ENCODE peak calls at places on chromosomes 12 and 14, in eight cellular contexts. C is coronary artery, O is transverse colon, T is bronchial epithelial cell, P is cardiac fibroblast, L is natural killer cell, J is sigmoid colon, I is fibroblast of lung. N is an unnamed sample.

GRCh38 chr12:3252416-3252815 is 175.2 kb downstream of the TSPAN9 start:
- DNase-seq in C (peak), O (peak), T (no peak), P (peak), L (no peak), J (peak), I (peak), N (no peak)

GRCh38 chr12:76137611-76138010 is 53.1 kb upstream of the NAP1L1 start:
- DNase-seq in C (no peak), O (no peak), T (no peak), P (peak), L (no peak), J (no peak), I (no peak), N (no peak)

GRCh38 chr12:108302471-108303311 is 36.4 kb downstream of the CMKLR1 start:
- DNase-seq in C (peak), O (peak), T (no peak), P (peak), L (no peak), J (peak), I (peak), N (no peak)

GRCh38 chr12:46224401-46224800 is 44.4 kb downstream of the SLC38A1 start:
- DNase-seq in C (no peak), O (peak), T (no peak), P (peak), L (no peak), J (peak), I (peak), N (no peak)

GRCh38 chr12:66697404-66697803 is 18.5 kb upstream of the GRIP1 start:
- DNase-seq in C (no peak), O (no peak), T (no peak), P (no peak), L (no peak), J (no peak), I (no peak), N (no peak)

GRCh38 chr12:93879476-93880376 is 202.6 kb downstream of the CRADD start:
- DNase-seq in C (no peak), O (no peak), T (no peak), P (peak), L (no peak), J (no peak), I (peak), N (no peak)

GRCh38 chr12:6943387-6943718 is 263 bp upstream of the RNU7-1 start:
- DNase-seq in C (peak), O (peak), T (peak), P (peak), L (peak), J (peak), I (peak), N (no peak)

GRCh38 chr14:101507306-101508150 is 53.8 kb upstream of the DIO3 start:
- DNase-seq in C (peak), O (peak), T (no peak), P (no peak), L (no peak), J (peak), I (no peak), N (no peak)

GRCh38 chr12:6767592-6768384 is 1.6 kb downstream of the PTMS start:
- DNase-seq in C (no peak), O (no peak), T (no peak), P (peak), L (no peak), J (no peak), I (no peak), N (no peak)

GRCh38 chr14:71629765-71630502 is 302.3 kb upstream of the RGS6 start:
- DNase-seq in C (no peak), O (no peak), T (no peak), P (no peak), L (no peak), J (no peak), I (no peak), N (no peak)

GRCh38 chr14:59389936-59390335 is 75.2 kb downstream of the GPR135 start:
- DNase-seq in C (no peak), O (no peak), T (peak), P (no peak), L (no peak), J (no peak), I (no peak), N (no peak)

GRCh38 chr14:53951661-53952265 is 4.9 kb downstream of the BMP4 start:
- DNase-seq in C (no peak), O (no peak), T (no peak), P (no peak), L (no peak), J (no peak), I (peak), N (no peak)

GRCh38 chr12:14416658-14417057 is 51.2 kb downstream of the ATF7IP start:
- DNase-seq in C (no peak), O (no peak), T (peak), P (peak), L (no peak), J (no peak), I (peak), N (no peak)

GRCh38 chr14:24436355-24437019 is 6.1 kb downstream of the SDR39U1 start:
- DNase-seq in C (no peak), O (no peak), T (peak), P (peak), L (no peak), J (peak), I (peak), N (no peak)

GRCh38 chr12:120367252-120367923 is 1.6 kb downstream of the MSI1 start:
- DNase-seq in C (no peak), O (peak), T (no peak), P (no peak), L (no peak), J (no peak), I (no peak), N (no peak)
- TF ChIP-seq CTCF in C (no peak), O (no peak), T (peak), P (peak), L (no peak), J (no peak), I (peak), N (peak)

GRCh38 chr12:26853303-26854027 is 20.5 kb upstream of the ITPR2 start:
- DNase-seq in C (no peak), O (peak), T (peak), P (peak), L (peak), J (peak), I (peak), N (no peak)
- TF ChIP-seq CTCF in C (peak), O (peak), T (peak), P (peak), L (peak), J (peak), I (peak), N (peak)

DNA sequence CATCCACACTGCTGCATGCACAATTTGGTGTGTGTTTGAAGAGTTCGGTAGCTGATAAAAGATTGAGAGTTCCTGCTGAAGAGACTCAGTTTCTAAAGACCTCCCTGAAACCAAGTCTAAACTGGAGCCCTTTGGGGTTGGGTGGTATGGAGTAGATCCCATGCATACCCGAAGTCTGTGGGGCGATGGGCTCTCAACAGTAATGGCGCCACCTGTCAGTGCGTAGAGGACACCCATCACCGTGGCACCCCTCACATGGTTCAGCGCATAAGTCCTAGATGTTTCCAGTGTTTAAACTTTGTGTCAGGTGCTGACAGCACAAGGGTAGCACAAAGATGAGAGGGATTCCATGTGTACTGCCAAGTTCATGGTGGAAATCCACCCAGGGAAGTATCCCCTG is 85.9 kb downstream of the ESR2 start:
- DNase-seq in C (no peak), O (no peak), T (no peak), P (no peak), L (no peak), J (no peak), I (no peak), N (no peak)
- TF ChIP-seq CTCF in C (no peak), O (no peak), T (no peak), P (no peak), L (no peak), J (no peak), I (no peak), N (no peak)

GRCh38 chr12:42854826-42855225 is 265.3 kb upstream of the PRICKLE1 start:
- DNase-seq in C (no peak), O (no peak), T (no peak), P (no peak), L (no peak), J (no peak), I (no peak), N (no peak)
- TF ChIP-seq CTCF in C (no peak), O (no peak), T (no peak), P (no peak), L (no peak), J (no peak), I (no peak), N (no peak)

DNA sequence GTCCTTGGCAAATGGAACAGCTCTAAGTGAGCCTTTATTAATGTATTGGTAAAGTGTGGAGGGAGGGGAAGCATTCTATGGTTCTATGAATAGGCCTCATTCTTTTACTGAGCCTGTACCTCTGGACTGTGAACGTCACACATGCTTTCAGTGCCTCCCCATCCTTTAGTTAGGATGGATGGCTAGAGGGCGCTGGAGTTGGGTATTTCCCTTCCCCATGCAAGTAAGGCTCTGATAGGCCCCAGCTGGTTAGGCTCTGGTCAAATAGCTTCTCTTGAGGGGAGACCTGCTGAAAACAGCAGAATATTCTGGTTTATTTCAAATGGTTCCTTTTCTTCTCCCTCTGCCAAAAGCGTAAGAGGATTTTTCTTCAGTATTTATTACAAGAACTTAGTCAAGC is 860.9 kb upstream of the MDGA2 start:
- DNase-seq in C (no peak), O (no peak), T (no peak), P (no peak), L (no peak), J (no peak), I (no peak), N (no peak)
- TF ChIP-seq CTCF in C (no peak), O (no peak), T (no peak), P (no peak), L (no peak), J (no peak), I (no peak), N (no peak)

DNA sequence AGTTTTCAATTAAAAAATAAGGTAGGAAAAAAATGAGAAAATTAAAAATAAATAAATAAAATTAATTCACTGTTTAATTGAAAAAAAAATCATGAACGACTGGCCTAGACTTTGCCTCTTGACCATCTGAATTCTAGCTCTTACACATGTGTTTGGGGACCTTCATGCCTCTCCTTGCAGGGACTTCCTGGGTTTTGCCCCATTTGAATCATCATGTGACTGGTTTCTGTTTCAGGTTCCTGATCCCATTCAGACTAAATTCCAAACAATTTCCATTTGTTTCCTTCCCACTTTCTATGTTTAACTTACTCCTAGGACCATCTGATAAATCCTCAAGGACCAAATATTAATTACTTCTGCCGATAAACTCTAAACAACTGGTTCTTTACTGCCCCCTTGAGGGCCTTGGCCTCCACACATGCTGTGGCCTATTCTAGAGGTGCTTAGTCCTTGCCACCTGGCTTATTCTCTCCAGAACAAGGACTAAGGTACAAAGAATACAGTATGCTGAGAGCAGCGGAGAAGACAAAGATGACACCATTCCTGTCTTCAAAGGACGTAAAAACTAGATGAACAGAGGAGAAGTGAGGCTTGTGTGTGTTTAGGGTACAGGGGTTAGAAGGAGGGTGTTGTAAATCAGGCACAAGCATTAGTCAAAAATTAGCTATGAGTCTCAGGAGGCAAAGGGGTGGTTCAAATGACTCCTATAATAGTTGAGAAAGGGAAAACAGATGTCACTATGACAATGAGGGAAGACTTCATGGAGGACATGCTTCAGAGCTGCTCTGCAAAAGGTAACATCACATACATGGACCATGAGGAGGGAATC is 125.8 kb upstream of the AVPR1A start:
- DNase-seq in C (no peak), O (no peak), T (peak), P (peak), L (no peak), J (no peak), I (peak), N (no peak)
- TF ChIP-seq CTCF in C (no peak), O (no peak), T (peak), P (peak), L (peak), J (no peak), I (peak), N (peak)

N was measured in type B pancreatic cell.